ENCODE peak calls at places on chromosomes 4 and X, in four cellular contexts. O is adrenal gland, D is progenitor cell of endocrine pancreas, U is left lung. C is an unnamed sample.

GRCh38 chrX:10404435-10404834 is 215.9 kb downstream of the MID1 start:
- DNase-seq in U (no peak), D (no peak), O (no peak), C (no peak)

GRCh38 chrX:132263127-132263526 is 43.9 kb upstream of the RAP2C start:
- DNase-seq in D (no peak), O (no peak), U (no peak), C (no peak)

GRCh38 chr4:54940996-54941395 is 184.4 kb downstream of the KDR start:
- DNase-seq in D (no peak), O (no peak), U (no peak), C (no peak)

GRCh38 chr4:34731045-34731444 is 1513.3 kb downstream of the ARAP2 start:
- DNase-seq in O (no peak), D (no peak), U (no peak), C (no peak)

GRCh38 chr4:137421796-137422195 is 110.5 kb downstream of the PCDH18 start:
- DNase-seq in O (no peak), D (no peak), U (no peak), C (no peak)

GRCh38 chrX:94178145-94178790 is 504.3 kb downstream of the FAM133A start:
- DNase-seq in U (no peak), D (no peak), O (no peak), C (no peak)

GRCh38 chr4:77872723-77873435 is 10.2 kb downstream of the MRPL1 start:
- DNase-seq in U (no peak), D (no peak), O (no peak), C (no peak)

GRCh38 chr4:153365003-153365402 is 20.5 kb downstream of the MND1 start:
- DNase-seq in U (no peak), O (no peak), D (no peak), C (no peak)

GRCh38 chrX:51496501-51497291 is at the start of gene NUDT11:
- DNase-seq in O (peak), U (peak), D (peak), C (peak)

GRCh38 chr4:169024762-169025161 is 14.7 kb upstream of the CBR4 start:
- DNase-seq in U (no peak), D (no peak), O (no peak), C (no peak)

GRCh38 chr4:40228497-40229365 is 31.9 kb downstream of the RHOH start:
- DNase-seq in D (no peak), U (no peak), O (no peak), C (no peak)

GRCh38 chr4:140092094-140092820 is 61.7 kb downstream of the MAML3 start:
- DNase-seq in U (peak), D (no peak), O (peak), C (peak)

GRCh38 chrX:140822861-140823260 is 113.3 kb downstream of the LINC00632 start:
- DNase-seq in O (no peak), D (no peak), U (no peak), C (no peak)